ENCODE peak calls at places on chromosome 4, in five cellular contexts. B is HepG2, W is A549, I is K562, Q is IMR-90. N is an unnamed sample.

GRCh38 chr4:148893095-148893494 is 450.9 kb upstream of the NR3C2 start:
- DNase-seq in B (no peak), W (no peak), I (no peak), Q (no peak), N (no peak)

GRCh38 chr4:1202526-1203378 is 30.4 kb upstream of the SPON2 start:
- DNase-seq in B (no peak), W (no peak), I (no peak), Q (no peak), N (no peak)

GRCh38 chr4:140935259-140935658 is 179.1 kb upstream of the TBC1D9 start:
- DNase-seq in B (no peak), W (no peak), I (no peak), Q (no peak), N (no peak)

GRCh38 chr4:146255463-146255862 is 41.1 kb downstream of the REELD1 start:
- DNase-seq in B (no peak), W (no peak), I (no peak), Q (peak; percentile 63), N (no peak)

GRCh38 chr4:183402771-183403170 is 41.7 kb upstream of the CDKN2AIP start:
- DNase-seq in B (no peak), W (no peak), I (no peak), Q (no peak), N (no peak)

GRCh38 chr4:77418333-77418732 is 187.3 kb upstream of the CXCL13 start:
- DNase-seq in B (no peak), W (peak; percentile 23), I (no peak), Q (no peak), N (peak; percentile 23)

GRCh38 chr4:151835467-151835866 is 74.7 kb upstream of the GATB start:
- DNase-seq in B (no peak), W (no peak), I (no peak), Q (no peak), N (no peak)

GRCh38 chr4:119082661-119083060 is 53.0 kb upstream of the MYOZ2 start:
- DNase-seq in B (no peak), W (no peak), I (no peak), Q (no peak), N (no peak)

GRCh38 chr4:15504041-15504440 is 34.4 kb downstream of the CC2D2A start:
- DNase-seq in B (no peak), W (no peak), I (no peak), Q (peak; percentile 8), N (no peak)

GRCh38 chr4:83618431-83618830 is 82.5 kb downstream of the GPAT3 start:
- DNase-seq in B (peak; percentile 87), W (peak; percentile 57), I (no peak), Q (peak; percentile 85), N (no peak)

GRCh38 chr4:15521442-15522039 is 51.9 kb downstream of the CC2D2A start:
- DNase-seq in B (no peak), W (no peak), I (no peak), Q (peak; percentile 41), N (no peak)

GRCh38 chr4:41215155-41215554 is 813 bp upstream of the APBB2 start:
- DNase-seq in B (no peak), W (no peak), I (no peak), Q (no peak), N (no peak)

GRCh38 chr4:174869334-174869733 is 40.3 kb upstream of the GLRA3 start:
- DNase-seq in B (no peak), W (no peak), I (no peak), Q (no peak), N (no peak)

GRCh38 chr4:137390707-137391106 is 141.6 kb downstream of the PCDH18 start:
- DNase-seq in B (no peak), W (no peak), I (no peak), Q (peak; percentile 34), N (no peak)

GRCh38 chr4:160129439-160129838 is 1026.6 kb downstream of the RAPGEF2 start:
- DNase-seq in B (no peak), W (peak; percentile 27), I (no peak), Q (no peak), N (no peak)

GRCh38 chr4:72094054-72094780 is 62.4 kb downstream of the NPFFR2 start:
- DNase-seq in B (no peak), W (no peak), I (no peak), Q (no peak), N (no peak)

GRCh38 chr4:140568507-140569306 is at the start of gene UCP1:
- DNase-seq in B (peak; percentile 4), W (no peak), I (no peak), Q (no peak), N (no peak)

GRCh38 chr4:144402176-144402575 is 243.8 kb upstream of the HHIP start:
- DNase-seq in B (no peak), W (no peak), I (no peak), Q (no peak), N (no peak)

GRCh38 chr4:135718019-135718418 is 1516.4 kb upstream of the PABPC4L start:
- DNase-seq in B (no peak), W (no peak), I (no peak), Q (peak; percentile 0), N (no peak)
- TF ChIP-seq BHLHE40 in B (no peak), W (no peak), I (no peak), Q (no peak), N (no peak)

DNA sequence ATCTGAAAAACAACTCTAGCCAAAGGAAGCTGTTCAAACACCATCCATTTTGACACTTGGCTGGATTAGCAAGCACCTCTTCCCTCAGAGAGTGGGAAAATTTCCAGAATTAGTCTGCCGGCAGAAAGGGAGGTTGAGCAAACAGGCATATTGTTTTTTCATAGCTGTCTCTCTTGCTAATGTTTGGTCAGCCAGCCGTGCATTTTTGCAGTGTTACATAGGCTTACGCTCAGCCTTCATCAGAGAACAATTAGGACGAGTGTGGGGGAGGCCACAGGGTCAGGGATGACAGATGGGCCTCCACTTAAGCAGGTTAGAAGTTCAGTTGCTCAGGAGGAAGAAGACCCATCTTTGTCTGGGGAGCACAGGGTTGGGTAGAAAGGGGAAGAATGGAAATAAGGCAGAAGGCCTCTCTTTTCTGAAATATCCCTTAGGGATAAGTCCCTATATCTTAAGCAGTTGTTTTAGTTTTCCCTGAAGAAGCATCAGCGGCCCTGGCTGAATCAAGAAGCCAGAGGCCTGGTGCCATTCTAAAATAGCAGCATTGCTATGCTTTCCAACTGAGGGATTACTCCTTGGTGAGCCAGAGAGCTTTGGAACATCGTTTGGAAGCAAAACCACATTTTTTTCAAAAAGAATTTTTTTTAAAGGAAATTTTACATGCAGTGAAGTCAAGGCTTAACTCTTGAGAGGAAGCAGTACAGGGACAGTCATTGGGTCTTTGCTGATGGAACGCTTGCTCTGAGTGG is 118.7 kb downstream of the SMIM20 start:
- DNase-seq in B (peak; percentile 61), W (no peak), I (no peak), Q (peak; percentile 91), N (no peak)
- TF ChIP-seq BHLHE40 in B (no peak), W (no peak), I (no peak), Q (peak; percentile 50), N (no peak)

DNA sequence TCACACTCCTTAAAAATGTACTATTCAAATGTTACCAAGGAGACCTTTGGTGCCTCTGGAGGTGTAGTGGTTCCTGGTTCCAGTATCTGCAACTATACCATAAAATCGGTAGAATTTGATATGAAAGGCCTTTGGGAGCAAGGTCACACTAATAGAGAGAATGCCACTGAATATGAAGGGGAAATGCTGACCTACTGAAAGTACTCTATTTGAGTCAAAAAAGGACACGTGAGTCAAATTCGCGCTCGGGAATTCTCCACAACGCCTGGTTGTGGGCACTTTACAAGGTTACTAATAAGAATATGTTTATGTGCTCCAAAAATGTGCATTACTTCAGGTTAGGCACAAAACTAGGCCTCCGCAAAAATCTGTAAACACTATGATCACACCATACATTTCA is 39.5 kb upstream of the RELL1 start:
- DNase-seq in B (no peak), W (no peak), I (no peak), Q (peak; percentile 17), N (no peak)
- TF ChIP-seq BHLHE40 in B (no peak), W (no peak), I (no peak), Q (no peak), N (no peak)

DNA sequence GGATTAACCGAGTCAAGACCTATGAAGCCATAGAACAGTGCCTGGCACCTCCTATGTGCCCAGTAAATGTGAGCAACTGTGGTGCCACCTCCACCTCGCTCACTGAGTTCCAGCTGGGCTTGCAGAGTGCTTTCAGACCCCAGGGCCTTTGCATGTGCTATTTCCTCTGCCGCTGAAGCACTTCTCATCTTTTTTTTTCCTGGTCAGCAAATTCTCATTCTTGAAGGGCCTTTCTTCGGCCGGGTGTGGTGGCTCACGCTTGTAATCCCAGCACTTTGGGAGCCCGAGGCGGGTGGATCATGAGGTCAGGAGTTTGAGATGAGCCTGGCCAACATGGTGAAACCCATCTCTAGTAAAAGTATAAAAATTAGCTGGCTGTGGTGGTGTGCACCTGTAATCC is 76.5 kb downstream of the MSX1 start:
- DNase-seq in B (no peak), W (no peak), I (no peak), Q (no peak), N (no peak)
- TF ChIP-seq BHLHE40 in B (no peak), W (no peak), I (no peak), Q (no peak), N (no peak)

GRCh38 chr4:122305853-122306252 is 73.0 kb upstream of the ADAD1 start:
- DNase-seq in B (no peak), W (no peak), I (no peak), Q (no peak), N (no peak)

GRCh38 chr4:122313001-122313400 is 65.8 kb upstream of the ADAD1 start:
- DNase-seq in B (no peak), W (no peak), I (no peak), Q (no peak), N (no peak)

GRCh38 chr4:122309988-122310626 is 68.7 kb upstream of the ADAD1 start:
- DNase-seq in B (peak; percentile 11), W (no peak), I (peak; percentile 12), Q (peak; percentile 18), N (no peak)
- TF ChIP-seq BHLHE40 in B (no peak), W (no peak), I (no peak), Q (no peak), N (no peak)